ENCODE peak calls at places on chromosomes 13 and 19, in four cellular contexts. One of them, this sample, is unnamed.

GRCh38 chr19:41991025-41991424 is 3.0 kb downstream of the ATP1A3 start:
- DNase-seq in GM23248: no peak
- DNase-seq in T1000: no peak
- DNase-seq in NCI-H345: no peak
- DNase-seq in this sample: no peak

GRCh38 chr13:76937416-76937815 is 10.9 kb upstream of the ACOD1 start:
- DNase-seq in GM23248: peak; percentile 93
- DNase-seq in T1000: peak; percentile 6
- DNase-seq in NCI-H345: no peak
- DNase-seq in this sample: no peak

GRCh38 chr13:44474122-44474910 is 100.7 kb downstream of the SERP2 start:
- DNase-seq in GM23248: peak; percentile 21
- DNase-seq in T1000: no peak
- DNase-seq in NCI-H345: no peak
- DNase-seq in this sample: no peak

GRCh38 chr13:25455146-25455545 is 83.4 kb downstream of the ATP8A2 start:
- DNase-seq in GM23248: no peak
- DNase-seq in T1000: no peak
- DNase-seq in NCI-H345: peak; percentile 26
- DNase-seq in this sample: no peak

GRCh38 chr19:14073232-14073924 is 792 bp downstream of the MISP3 start:
- DNase-seq in GM23248: peak; percentile 92
- DNase-seq in T1000: peak; percentile 57
- DNase-seq in NCI-H345: peak; percentile 77
- DNase-seq in this sample: peak; percentile 76

GRCh38 chr19:33622809-33623511 is 1.2 kb downstream of the CHST8 start:
- DNase-seq in GM23248: peak; percentile 40
- DNase-seq in T1000: no peak
- DNase-seq in NCI-H345: no peak
- DNase-seq in this sample: no peak

GRCh38 chr13:100098445-100099116 is 9.7 kb downstream of the PCCA start:
- DNase-seq in GM23248: no peak
- DNase-seq in T1000: no peak
- DNase-seq in NCI-H345: no peak
- DNase-seq in this sample: no peak

GRCh38 chr19:55537741-55538111 is 793 bp upstream of the SBK2 start:
- DNase-seq in GM23248: peak; percentile 45
- DNase-seq in T1000: no peak
- DNase-seq in NCI-H345: no peak
- DNase-seq in this sample: no peak

GRCh38 chr19:32876919-32877285 is 7.3 kb upstream of the SLC7A9 start:
- DNase-seq in GM23248: no peak
- DNase-seq in T1000: peak; percentile 78
- DNase-seq in NCI-H345: no peak
- DNase-seq in this sample: no peak

GRCh38 chr13:106034201-106034600 is 501.3 kb downstream of the EFNB2 start:
- DNase-seq in GM23248: peak; percentile 30
- DNase-seq in T1000: no peak
- DNase-seq in NCI-H345: no peak
- DNase-seq in this sample: no peak

GRCh38 chr13:73338389-73338788 is 279.6 kb downstream of the KLF5 start:
- DNase-seq in GM23248: peak; percentile 3
- DNase-seq in T1000: no peak
- DNase-seq in NCI-H345: no peak
- DNase-seq in this sample: no peak

GRCh38 chr13:24161010-24161775 is 673 bp downstream of the SPATA13 start:
- DNase-seq in GM23248: peak; percentile 57
- DNase-seq in T1000: no peak
- DNase-seq in NCI-H345: peak; percentile 44
- DNase-seq in this sample: peak; percentile 48

GRCh38 chr13:76293346-76293745 is 592.9 kb downstream of the KCTD12 start:
- DNase-seq in GM23248: peak; percentile 66
- DNase-seq in T1000: no peak
- DNase-seq in NCI-H345: no peak
- DNase-seq in this sample: no peak

GRCh38 chr13:109704771-109705628 is 81.4 kb downstream of the IRS2 start:
- DNase-seq in GM23248: peak; percentile 20
- DNase-seq in T1000: no peak
- DNase-seq in NCI-H345: peak; percentile 52
- DNase-seq in this sample: no peak

GRCh38 chr19:41531438-41532311 is 44.3 kb upstream of the CEACAM21 start:
- DNase-seq in GM23248: peak; percentile 95
- DNase-seq in T1000: no peak
- DNase-seq in NCI-H345: no peak
- DNase-seq in this sample: no peak

GRCh38 chr13:70310720-70311119 is 202.5 kb upstream of the KLHL1 start:
- DNase-seq in GM23248: no peak
- DNase-seq in T1000: no peak
- DNase-seq in NCI-H345: peak; percentile 61
- DNase-seq in this sample: peak; percentile 11

GRCh38 chr13:35165205-35165604 is 223.1 kb downstream of the NBEA start:
- DNase-seq in GM23248: no peak
- DNase-seq in T1000: no peak
- DNase-seq in NCI-H345: no peak
- DNase-seq in this sample: no peak

GRCh38 chr13:28699246-28699645 is 19.5 kb downstream of the SLC46A3 start:
- DNase-seq in GM23248: no peak
- DNase-seq in T1000: no peak
- DNase-seq in NCI-H345: no peak
- DNase-seq in this sample: no peak

GRCh38 chr13:59398127-59398526 is 765.6 kb downstream of the DIAPH3 start:
- DNase-seq in GM23248: no peak
- DNase-seq in T1000: no peak
- DNase-seq in NCI-H345: no peak
- DNase-seq in this sample: no peak

GRCh38 chr13:43193789-43194188 is 170.4 kb downstream of the DNAJC15 start:
- DNase-seq in GM23248: no peak
- DNase-seq in T1000: no peak
- DNase-seq in NCI-H345: no peak
- DNase-seq in this sample: no peak

GRCh38 chr13:68275758-68276157 is 1045.6 kb upstream of the PCDH9 start:
- DNase-seq in GM23248: no peak
- DNase-seq in T1000: no peak
- DNase-seq in NCI-H345: no peak
- DNase-seq in this sample: no peak

GRCh38 chr13:77422724-77423123 is 95.8 kb upstream of the MYCBP2 start:
- DNase-seq in GM23248: no peak
- DNase-seq in T1000: no peak
- DNase-seq in NCI-H345: no peak
- DNase-seq in this sample: no peak

GRCh38 chr19:45154064-45154827 is 6.5 kb downstream of the NKPD1 start:
- DNase-seq in GM23248: peak; percentile 72
- DNase-seq in T1000: no peak
- DNase-seq in NCI-H345: no peak
- DNase-seq in this sample: no peak

GRCh38 chr19:4606181-4606580 is 33.1 kb upstream of the TNFAIP8L1 start:
- DNase-seq in GM23248: no peak
- DNase-seq in T1000: no peak
- DNase-seq in NCI-H345: no peak
- DNase-seq in this sample: no peak

GRCh38 chr13:73556902-73557301 is 498.1 kb downstream of the KLF5 start:
- DNase-seq in GM23248: no peak
- DNase-seq in T1000: no peak
- DNase-seq in NCI-H345: no peak
- DNase-seq in this sample: no peak